ENCODE peak calls at places on chromosomes 6 and 20, in seven cellular contexts. G is stomach, L is astrocyte, Q is OCI-LY7, O is SK-N-SH, X is mammary epithelial cell, W is breast epithelium. E is an unnamed sample.
A peak's percentile ranks its signal among the peaks of the same experiment; 100 is the strongest.

GRCh38 chr6:155340464-155341129 is 26.3 kb upstream of the TFB1M start:
- DNase-seq in O (no peak), W (no peak), X (peak; percentile 56), G (no peak), L (peak; percentile 62), Q (no peak), E (no peak)

GRCh38 chr6:79468116-79468515 is 69.1 kb downstream of the LCA5 start:
- DNase-seq in W (no peak), O (no peak), Q (no peak), L (peak; percentile 60), G (no peak), X (no peak), E (no peak)

GRCh38 chr6:157271911-157272310 is 51.4 kb downstream of the TMEM242 start:
- DNase-seq in X (no peak), Q (no peak), L (no peak), O (no peak), W (no peak), G (no peak), E (no peak)

GRCh38 chr6:167100241-167100674 is 22.6 kb upstream of the CCR6 start:
- DNase-seq in X (no peak), Q (no peak), G (no peak), O (no peak), L (no peak), W (no peak), E (no peak)

GRCh38 chr6:165042912-165043311 is 266.5 kb downstream of the C6orf118 start:
- DNase-seq in L (no peak), O (no peak), G (no peak), Q (no peak), W (no peak), X (no peak), E (no peak)

GRCh38 chr20:58743076-58743566 is 50.5 kb downstream of the NPEPL1 start:
- DNase-seq in O (no peak), L (no peak), G (no peak), X (no peak), Q (no peak), W (no peak), E (no peak)

GRCh38 chr6:43250992-43251373 is 7.7 kb downstream of the TTBK1 start:
- DNase-seq in X (no peak), G (no peak), W (no peak), O (no peak), Q (no peak), L (no peak), E (no peak)

GRCh38 chr20:9287062-9287461 is 218.2 kb downstream of the PLCB4 start:
- DNase-seq in L (peak; percentile 6), O (no peak), W (no peak), X (no peak), Q (no peak), G (no peak), E (no peak)

GRCh38 chr6:158536891-158537798 is 22.7 kb upstream of the TMEM181 start:
- DNase-seq in X (peak; percentile 25), Q (no peak), L (peak; percentile 35), O (peak; percentile 93), G (no peak), W (no peak), E (no peak)
- TF ChIP-seq CTCF in X (no peak), Q (no peak), L (no peak), O (no peak), G (no peak), W (no peak), E (no peak)

GRCh38 chr6:123804771-123805540 is 1.3 kb downstream of the NKAIN2 start:
- DNase-seq in Q (no peak), O (no peak), L (no peak), W (no peak), G (no peak), X (no peak), E (no peak)

GRCh38 chr6:123808556-123808955 is 4.9 kb downstream of the NKAIN2 start:
- DNase-seq in W (peak; percentile 33), O (no peak), Q (no peak), X (no peak), L (no peak), G (no peak), E (no peak)

GRCh38 chr6:123805921-123806320 is 2.3 kb downstream of the NKAIN2 start:
- DNase-seq in G (no peak), Q (no peak), O (no peak), X (no peak), L (no peak), W (no peak), E (no peak)

GRCh38 chr6:123803862-123804681 is at the start of gene NKAIN2:
- DNase-seq in X (peak; percentile 2), Q (no peak), G (no peak), W (no peak), O (no peak), L (no peak), E (peak; percentile 54)

GRCh38 chr6:123806561-123806960 is 2.9 kb downstream of the NKAIN2 start:
- DNase-seq in W (no peak), G (no peak), L (no peak), O (no peak), Q (no peak), X (no peak), E (no peak)
- H3K27ac ChIP-seq in W (no peak overlapping the region), G (no peak overlapping the region), L (no peak overlapping the region), O (no peak overlapping the region), Q (no peak overlapping the region), X (no peak overlapping the region), E (no peak overlapping the region)

GRCh38 chr20:57397004-57397692 is 6.0 kb downstream of the RBM38 start:
- DNase-seq in G (no peak), W (no peak), Q (peak; percentile 37), O (no peak), L (peak; percentile 36), X (no peak), E (no peak)

GRCh38 chr20:57396212-57396611 is 5.0 kb downstream of the RBM38 start:
- DNase-seq in G (no peak), Q (no peak), O (no peak), L (no peak), X (no peak), W (no peak), E (peak; percentile 34)

GRCh38 chr20:57394087-57395082 is 3.2 kb downstream of the RBM38 start:
- DNase-seq in W (no peak), L (no peak), G (no peak), X (no peak), Q (no peak), O (no peak), E (no peak)

GRCh38 chr20:57396638-57397003 is 5.4 kb downstream of the RBM38 start:
- DNase-seq in X (no peak), L (no peak), W (no peak), Q (no peak), O (no peak), G (no peak), E (no peak)

GRCh38 chr20:57395111-57395959 is 4.1 kb downstream of the RBM38 start:
- DNase-seq in W (peak; percentile 62), L (peak; percentile 80), O (no peak), G (peak; percentile 73), X (peak; percentile 74), Q (no peak), E (peak; percentile 91)
- H3K4me1 ChIP-seq in W (peaks cover 5% of the 10 kb centered on the region), L (peaks cover 32% of the 10 kb centered on the region), O (peaks cover 35% of the 10 kb centered on the region), G (peaks cover 92% of the 10 kb centered on the region), X (peaks cover 46% of the 10 kb centered on the region), Q (peaks cover 82% of the 10 kb centered on the region), E (peaks cover 86% of the 10 kb centered on the region)

DNA sequence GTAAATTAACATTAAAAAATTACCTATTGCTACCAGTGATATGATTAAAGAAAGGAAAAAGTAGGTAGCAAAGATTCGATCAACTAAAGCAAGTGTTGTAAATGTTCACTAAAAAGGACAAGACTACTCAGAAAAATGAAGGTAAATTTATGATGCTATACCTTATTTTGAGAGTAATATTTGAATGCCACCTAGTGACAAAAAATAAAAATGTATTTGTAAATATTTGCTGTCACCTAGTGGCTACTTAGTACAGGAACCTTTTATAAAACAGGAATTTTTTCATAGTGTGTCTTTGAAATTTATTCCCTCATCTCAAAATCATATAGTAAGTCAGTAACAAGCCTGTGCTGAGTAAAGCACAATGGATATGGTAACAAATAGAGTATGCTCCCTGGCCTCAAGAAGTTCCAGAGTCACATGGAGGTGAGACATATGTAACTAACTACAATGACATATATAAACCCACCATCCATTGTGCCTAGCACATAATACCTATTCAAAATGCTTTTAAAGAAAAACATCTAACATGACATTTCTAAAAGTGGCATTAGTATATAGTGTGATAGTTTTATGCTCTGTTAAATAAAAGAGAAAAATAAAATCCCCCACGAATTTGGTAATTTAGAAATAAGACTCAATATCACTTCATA is 193.1 kb upstream of the SIM1 start:
- DNase-seq in L (no peak), G (no peak), Q (peak; percentile 31), X (no peak), O (no peak), W (no peak), E (no peak)
- TF ChIP-seq CTCF in L (peak; percentile 38), G (no peak), Q (peak; percentile 90), X (peak; percentile 64), O (peak; percentile 76), W (peak; percentile 47), E (no peak)